ENCODE peak calls at places on chromosome 10, in ten cellular contexts. B is C1 segment of cervical spinal cord; M is A549; T is sciatic nerve; S is GDM1; C is heart right ventricle; E is iPS-NIHi11; R is activated naive CD8-positive, alpha-beta T cell treated with anti-CD3 and anti-CD28 coated beads for 36 hours; W is hepatocyte; K is activated CD4-positive, CD25-positive, alpha-beta regulatory T cell. Q is an unnamed sample.

GRCh38 chr10:58625070-58625469 is 112.4 kb downstream of the BICC1 start:
- DNase-seq in B (no peak), R (no peak), C (no peak), E (no peak), M (peak; percentile 53), T (no peak), K (no peak), W (no peak), S (no peak), Q (no peak)

GRCh38 chr10:85607296-85607695 is 759.3 kb downstream of the GRID1 start:
- DNase-seq in W (no peak), R (no peak), B (no peak), E (no peak), S (no peak), K (no peak), M (no peak), C (no peak), T (no peak), Q (no peak)

GRCh38 chr10:60123668-60124067 is 217.3 kb upstream of the CCDC6 start:
- DNase-seq in C (no peak), R (no peak), K (no peak), T (no peak), W (no peak), B (no peak), E (no peak), M (no peak), S (no peak), Q (no peak)

GRCh38 chr10:132876967-132877366 is 65.4 kb downstream of the CFAP46 start:
- DNase-seq in W (no peak), E (no peak), R (no peak), M (no peak), C (peak; percentile 1), B (no peak), K (no peak), S (no peak), T (peak; percentile 37), Q (no peak)

GRCh38 chr10:44813201-44813600 is 97.9 kb upstream of the TMEM72 start:
- DNase-seq in B (no peak), M (no peak), E (no peak), C (no peak), K (no peak), W (no peak), R (no peak), S (no peak), T (no peak), Q (no peak)

GRCh38 chr10:17056781-17057191 is 72.8 kb downstream of the CUBN start:
- DNase-seq in M (no peak), R (no peak), K (no peak), W (no peak), E (no peak), S (no peak), B (no peak), T (no peak), C (no peak), Q (no peak)

GRCh38 chr10:1185911-1186692 is 129.9 kb downstream of the WDR37 start:
- DNase-seq in B (no peak), W (no peak), T (peak; percentile 53), M (no peak), K (no peak), C (no peak), E (no peak), R (no peak), S (no peak), Q (no peak)

GRCh38 chr10:84076540-84077195 is 62.6 kb upstream of the GHITM start:
- DNase-seq in W (peak; percentile 29), K (no peak), B (no peak), E (peak; percentile 54), C (no peak), S (no peak), T (no peak), R (no peak), M (peak; percentile 7), Q (no peak)

GRCh38 chr10:28411648-28412047 is 108.8 kb upstream of the MPP7 start:
- DNase-seq in C (no peak), M (peak; percentile 40), S (no peak), K (no peak), E (no peak), W (no peak), T (no peak), R (peak; percentile 31), B (no peak), Q (peak; percentile 65)

GRCh38 chr10:69215405-69216176 is 4.5 kb upstream of the HKDC1 start:
- DNase-seq in C (no peak), B (no peak), E (no peak), R (peak; percentile 29), S (no peak), M (no peak), K (no peak), T (no peak), W (no peak), Q (no peak)

GRCh38 chr10:112653215-112653614 is 206.2 kb downstream of the VTI1A start:
- DNase-seq in E (no peak), R (no peak), B (no peak), C (no peak), K (no peak), M (no peak), W (no peak), S (no peak), T (no peak), Q (no peak)

GRCh38 chr10:85851300-85851699 is 515.3 kb downstream of the GRID1 start:
- DNase-seq in M (peak; percentile 9), C (no peak), B (no peak), E (no peak), S (no peak), W (peak; percentile 25), K (no peak), T (no peak), R (no peak), Q (no peak)

GRCh38 chr10:1054684-1055083 is 1.5 kb upstream of the WDR37 start:
- DNase-seq in R (no peak), T (no peak), C (no peak), W (no peak), E (no peak), B (no peak), K (no peak), M (no peak), S (no peak), Q (no peak)

GRCh38 chr10:21364196-21365114 is 161.0 kb downstream of the SKIDA1 start:
- DNase-seq in E (peak; percentile 68), T (no peak), C (peak; percentile 24), M (peak; percentile 99), K (no peak), B (no peak), R (no peak), W (peak; percentile 44), S (no peak), Q (no peak)

GRCh38 chr10:30893208-30893607 is 138.5 kb downstream of the ZNF438 start:
- DNase-seq in T (no peak), R (no peak), M (no peak), E (no peak), B (no peak), S (no peak), W (no peak), K (no peak), C (no peak), Q (no peak)

GRCh38 chr10:2963889-2964631 is 103.3 kb upstream of the PFKP start:
- DNase-seq in M (no peak), T (no peak), C (no peak), E (peak; percentile 44), W (no peak), K (no peak), R (no peak), S (no peak), B (no peak), Q (no peak)

GRCh38 chr10:132555648-132556575 is 18.3 kb downstream of the INPP5A start:
- DNase-seq in S (no peak), B (no peak), M (no peak), C (no peak), R (no peak), T (no peak), K (no peak), E (no peak), W (no peak), Q (no peak)

GRCh38 chr10:9188022-9188810 is 1133.7 kb downstream of the GATA3 start:
- DNase-seq in E (no peak), M (peak; percentile 6), R (no peak), S (no peak), C (no peak), K (no peak), B (no peak), T (no peak), W (no peak), Q (no peak)

GRCh38 chr10:78254013-78254412 is 220.3 kb downstream of the RPS24 start:
- DNase-seq in M (no peak), R (no peak), K (no peak), B (no peak), C (no peak), W (no peak), S (no peak), E (no peak), T (no peak), Q (no peak)

GRCh38 chr10:103587073-103587472 is 93.6 kb downstream of the NEURL1 start:
- DNase-seq in S (no peak), M (no peak), C (no peak), K (no peak), W (no peak), E (no peak), B (no peak), R (no peak), T (no peak), Q (no peak)

GRCh38 chr10:95355241-95355779 is 64.5 kb upstream of the PDLIM1 start:
- DNase-seq in W (no peak), E (no peak), R (no peak), T (no peak), B (no peak), M (no peak), K (no peak), C (no peak), S (no peak), Q (no peak)

GRCh38 chr10:72316748-72317435 is 37.8 kb downstream of the DNAJB12 start:
- DNase-seq in K (peak; percentile 54), S (peak; percentile 33), T (peak; percentile 82), R (peak; percentile 50), B (no peak), C (peak; percentile 76), E (no peak), M (peak; percentile 54), W (peak; percentile 44), Q (peak; percentile 91)

GRCh38 chr10:17123961-17124360 is 5.7 kb downstream of the CUBN start:
- DNase-seq in S (no peak), W (peak; percentile 29), R (no peak), T (no peak), E (no peak), M (no peak), K (no peak), C (no peak), B (no peak), Q (no peak)

GRCh38 chr10:73746721-73747120 is 2.5 kb downstream of the SEC24C start:
- DNase-seq in T (no peak), M (no peak), E (no peak), W (no peak), K (no peak), S (no peak), C (no peak), B (no peak), R (no peak), Q (no peak)

GRCh38 chr10:97042081-97042480 is 143.7 kb downstream of the SLIT1 start:
- DNase-seq in R (no peak), C (no peak), E (no peak), S (no peak), K (no peak), B (no peak), M (no peak), T (no peak), W (no peak), Q (no peak)

GRCh38 chr10:30929901-30930520 is 101.7 kb downstream of the ZNF438 start:
- DNase-seq in M (no peak), E (no peak), B (no peak), K (no peak), T (no peak), C (no peak), S (no peak), R (no peak), W (no peak), Q (no peak)

GRCh38 chr10:49139866-49140195 is 6.0 kb upstream of the FAM170B start:
- DNase-seq in R (no peak), T (no peak), C (no peak), B (no peak), W (no peak), K (no peak), E (no peak), S (no peak), M (peak; percentile 71), Q (no peak)

GRCh38 chr10:43233601-43234430 is 33.0 kb downstream of the RASGEF1A start:
- DNase-seq in M (no peak), T (peak; percentile 49), S (no peak), R (no peak), E (no peak), K (no peak), W (no peak), C (no peak), B (no peak), Q (no peak)

Q was measured in erythroblast.